ENCODE peak calls at places on chromosomes 16 and 17, in five cellular contexts. Z is NCI-H774, T is HFFc6, M is WTC11, N is NCI-H1930. L is an unnamed sample.

GRCh38 chr17:64718058-64718457 is 56.0 kb upstream of the SMURF2 start:
- DNase-seq in Z (no peak), T (no peak), M (no peak), N (no peak), L (no peak)

GRCh38 chr17:62792122-62792800 is 15.9 kb downstream of the MARCHF10 start:
- DNase-seq in Z (no peak), T (peak), M (no peak), N (no peak), L (no peak)

GRCh38 chr17:83173997-83174858 is 94.8 kb downstream of the METRNL start:
- DNase-seq in Z (peak), T (no peak), M (peak), N (no peak), L (no peak)

GRCh38 chr16:12902511-12903324 is 1.3 kb downstream of the SHISA9 start:
- DNase-seq in Z (no peak), T (no peak), M (peak), N (no peak), L (no peak)

GRCh38 chr17:64118452-64118979 is 11.4 kb downstream of the ERN1 start:
- DNase-seq in Z (peak), T (no peak), M (no peak), N (no peak), L (peak)

GRCh38 chr17:62052765-62053338 is 12.2 kb downstream of the MED13 start:
- DNase-seq in Z (no peak), T (no peak), M (no peak), N (no peak), L (no peak)

GRCh38 chr17:3004925-3005324 is 58.5 kb downstream of the OR1D5 start:
- DNase-seq in Z (no peak), T (no peak), M (no peak), N (no peak), L (no peak)

GRCh38 chr16:88923926-88924833 is 52.8 kb downstream of the CBFA2T3 start:
- DNase-seq in Z (no peak), T (no peak), M (no peak), N (no peak), L (no peak)

GRCh38 chr16:55107851-55108250 is 177.2 kb downstream of the IRX5 start:
- DNase-seq in Z (no peak), T (no peak), M (no peak), N (no peak), L (no peak)

GRCh38 chr16:48535369-48535787 is 74.6 kb downstream of the N4BP1 start:
- DNase-seq in Z (no peak), T (no peak), M (no peak), N (no peak), L (no peak)

GRCh38 chr16:57202095-57202886 is 16.2 kb downstream of the RSPRY1 start:
- DNase-seq in Z (no peak), T (no peak), M (no peak), N (no peak), L (no peak)

GRCh38 chr17:66904760-66905637 is 59.5 kb upstream of the CACNG4 start:
- DNase-seq in Z (peak), T (no peak), M (no peak), N (no peak), L (peak)

GRCh38 chr16:85472514-85472913 is 140.6 kb upstream of the GSE1 start:
- DNase-seq in Z (no peak), T (no peak), M (no peak), N (no peak), L (no peak)

GRCh38 chr17:66165537-66166123 is 26.3 kb downstream of the CEP112 start:
- DNase-seq in Z (peak), T (peak), M (no peak), N (peak), L (peak)

GRCh38 chr16:10728035-10728462 is 15.6 kb upstream of the NUBP1 start:
- DNase-seq in Z (no peak), T (no peak), M (no peak), N (no peak), L (no peak)

GRCh38 chr16:813204-813915 is 12.8 kb upstream of the GNG13 start:
- DNase-seq in Z (no peak), T (peak), M (peak), N (peak), L (no peak)

GRCh38 chr16:3625911-3626732 is 14.7 kb upstream of the SLX4 start:
- DNase-seq in Z (no peak), T (no peak), M (no peak), N (no peak), L (no peak)

GRCh38 chr16:82329504-82330192 is 159.6 kb upstream of the MPHOSPH6 start:
- DNase-seq in Z (peak), T (no peak), M (no peak), N (peak), L (peak)

GRCh38 chr17:7380321-7380720 is 568 bp upstream of the TNK1 start:
- DNase-seq in Z (no peak), T (peak), M (peak), N (no peak), L (no peak)

GRCh38 chr16:83070416-83071199 is 443.8 kb downstream of the CDH13 start:
- DNase-seq in Z (no peak), T (no peak), M (no peak), N (no peak), L (no peak)

GRCh38 chr17:81097943-81098308 is 63.0 kb downstream of the BAIAP2 start:
- DNase-seq in Z (no peak), T (peak), M (no peak), N (no peak), L (no peak)

GRCh38 chr17:62822080-62822904 is 14.2 kb upstream of the MARCHF10 start:
- DNase-seq in Z (no peak), T (no peak), M (no peak), N (no peak), L (no peak)